ENCODE peak calls at places on chromosomes 13 and 19, in nine cellular contexts. F is neural progenitor cell, O is heart right ventricle, I is transverse colon, P is kidney epithelial cell, Z is AG04450, W is uterus, S is psoas muscle, A is GM12878. V is an unnamed sample.

GRCh38 chr13:22039961-22040360 is 369.1 kb downstream of the FGF9 start:
- DNase-seq in A (no peak), I (no peak), O (no peak), F (no peak), P (no peak), Z (no peak), S (no peak), W (no peak), V (no peak)

GRCh38 chr19:37007587-37008220 is 70.5 kb upstream of the ZNF420 start:
- DNase-seq in Z (peak), W (no peak), P (no peak), A (no peak), S (peak), I (peak), F (no peak), O (peak), V (peak)

GRCh38 chr13:32019612-32020233 is 11.9 kb upstream of the FRY start:
- DNase-seq in W (peak), P (peak), A (peak), I (peak), S (no peak), O (peak), Z (peak), F (peak), V (no peak)

GRCh38 chr13:49421391-49421790 is 22.5 kb downstream of the CAB39L start:
- DNase-seq in S (no peak), W (no peak), F (peak), I (peak), Z (no peak), A (peak), O (no peak), P (no peak), V (no peak)

GRCh38 chr13:46804391-46804815 is 7.4 kb upstream of the ESD start:
- DNase-seq in F (no peak), O (no peak), I (no peak), W (no peak), A (no peak), Z (peak), S (no peak), P (peak), V (peak)

GRCh38 chr19:39083983-39084731 is at the start of gene ACP7:
- DNase-seq in I (no peak), Z (no peak), W (no peak), P (no peak), A (no peak), O (no peak), S (no peak), F (peak), V (no peak)

GRCh38 chr13:113742000-113742441 is 17.0 kb upstream of the TMEM255B start:
- DNase-seq in O (no peak), P (peak), W (no peak), I (peak), Z (no peak), F (peak), A (no peak), S (peak), V (peak)

GRCh38 chr13:34356686-34357434 is 538.9 kb downstream of the RFC3 start:
- DNase-seq in F (no peak), I (no peak), S (no peak), W (no peak), Z (no peak), A (no peak), P (no peak), O (no peak), V (no peak)

GRCh38 chr13:24746618-24747247 is 17.2 kb upstream of the RNF17 start:
- DNase-seq in S (no peak), O (no peak), A (no peak), P (no peak), I (no peak), Z (no peak), F (peak), W (no peak), V (no peak)

GRCh38 chr19:48757089-48757675 is 1.9 kb downstream of the FGF21 start:
- DNase-seq in Z (no peak), A (no peak), F (no peak), I (no peak), O (no peak), S (no peak), W (no peak), P (no peak), V (no peak)

GRCh38 chr13:111474136-111475002 is 153.9 kb downstream of the TEX29 start:
- DNase-seq in O (no peak), W (no peak), I (no peak), Z (peak), S (no peak), A (no peak), F (peak), P (no peak), V (no peak)

GRCh38 chr13:40082644-40083043 is 427.2 kb downstream of the COG6 start:
- DNase-seq in P (no peak), O (peak), S (no peak), W (no peak), I (no peak), Z (no peak), A (no peak), F (no peak), V (no peak)

GRCh38 chr19:33325920-33326319 is 23.6 kb upstream of the CEBPA start:
- DNase-seq in P (no peak), A (no peak), Z (no peak), I (peak), O (no peak), W (peak), F (no peak), S (peak), V (no peak)

GRCh38 chr13:44759222-44759721 is 183.1 kb upstream of the TSC22D1 start:
- DNase-seq in S (no peak), I (peak), F (peak), Z (no peak), W (no peak), O (no peak), A (no peak), P (no peak), V (no peak)

GRCh38 chr13:66503890-66504289 is 726.2 kb downstream of the PCDH9 start:
- DNase-seq in W (no peak), Z (no peak), I (no peak), A (no peak), S (no peak), O (no peak), P (no peak), F (peak), V (peak)

GRCh38 chr13:42405665-42406390 is 133.9 kb downstream of the AKAP11 start:
- DNase-seq in P (no peak), W (no peak), S (no peak), I (no peak), A (peak), F (no peak), Z (no peak), O (no peak), V (no peak)

GRCh38 chr19:49409441-49410029 is 13.7 kb downstream of the PTH2 start:
- DNase-seq in W (no peak), F (no peak), I (no peak), P (no peak), Z (no peak), A (peak), O (no peak), S (no peak), V (no peak)

GRCh38 chr13:112710855-112711527 is 21.2 kb downstream of the ATP11A start:
- DNase-seq in O (no peak), P (no peak), F (no peak), I (peak), Z (no peak), A (no peak), S (peak), W (peak), V (no peak)

GRCh38 chr19:34184880-34185491 is 12.7 kb downstream of the LSM14A start:
- DNase-seq in Z (no peak), I (no peak), O (no peak), P (no peak), S (no peak), F (no peak), A (no peak), W (no peak), V (no peak)

GRCh38 chr13:48476674-48477073 is 56.2 kb downstream of the RCBTB2 start:
- DNase-seq in F (no peak), I (no peak), Z (no peak), A (no peak), W (no peak), P (no peak), S (no peak), O (no peak), V (no peak)

GRCh38 chr19:42048992-42049391 is 21.0 kb downstream of the GRIK5 start:
- DNase-seq in S (no peak), P (no peak), W (no peak), Z (no peak), O (no peak), I (peak), F (no peak), A (no peak), V (no peak)

GRCh38 chr13:112457485-112457884 is 81.3 kb downstream of the SPACA7 start:
- DNase-seq in W (no peak), F (no peak), Z (no peak), O (no peak), I (no peak), P (no peak), S (no peak), A (no peak), V (no peak)

DNA sequence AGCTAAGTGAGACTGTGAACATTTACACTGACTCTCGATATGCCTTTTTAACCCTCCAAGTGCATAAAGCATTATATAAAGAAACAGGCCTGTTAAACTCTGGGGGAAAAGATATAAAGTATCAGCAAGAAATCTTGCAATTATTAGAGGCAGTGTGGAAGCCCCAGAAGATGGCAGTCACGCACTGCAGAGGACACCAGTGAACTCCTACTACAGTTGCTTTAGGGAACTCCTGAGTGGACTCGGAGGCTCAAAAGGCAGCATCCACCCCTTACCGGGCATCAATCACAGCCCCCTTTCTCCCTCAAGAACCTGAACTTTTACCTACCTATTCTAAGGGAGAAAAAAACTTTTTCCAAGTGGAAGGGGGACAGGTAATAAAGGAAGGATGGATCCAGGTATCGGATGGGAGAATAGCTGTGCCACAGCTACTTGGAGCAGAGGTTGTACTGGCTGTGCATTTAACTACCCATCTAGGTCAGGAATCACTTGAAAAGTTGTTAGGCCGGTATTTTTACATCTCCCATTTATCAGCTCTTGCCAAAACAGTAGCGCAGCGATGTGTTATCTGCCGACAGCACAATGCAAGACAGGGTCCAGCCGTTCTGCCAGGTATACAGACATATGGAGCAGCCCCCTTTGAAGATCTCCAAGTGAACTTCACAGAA is 80.1 kb downstream of the ZNF486 start:
- DNase-seq in W (peak), Z (no peak), A (no peak), S (no peak), P (no peak), I (no peak), F (peak), O (peak), V (no peak)
- TF ChIP-seq CTCF in W (peak), Z (peak), A (no peak), S (peak), P (no peak), I (no peak), F (peak), O (peak), V (peak)

GRCh38 chr13:85520445-85520844 is 278.8 kb downstream of the SLITRK6 start:
- DNase-seq in A (no peak), F (no peak), Z (peak), P (no peak), S (no peak), W (no peak), O (no peak), I (no peak), V (peak)

GRCh38 chr13:85521586-85521985 is 277.6 kb downstream of the SLITRK6 start:
- DNase-seq in P (no peak), W (no peak), I (no peak), Z (no peak), A (no peak), S (no peak), F (no peak), O (no peak), V (no peak)

DNA sequence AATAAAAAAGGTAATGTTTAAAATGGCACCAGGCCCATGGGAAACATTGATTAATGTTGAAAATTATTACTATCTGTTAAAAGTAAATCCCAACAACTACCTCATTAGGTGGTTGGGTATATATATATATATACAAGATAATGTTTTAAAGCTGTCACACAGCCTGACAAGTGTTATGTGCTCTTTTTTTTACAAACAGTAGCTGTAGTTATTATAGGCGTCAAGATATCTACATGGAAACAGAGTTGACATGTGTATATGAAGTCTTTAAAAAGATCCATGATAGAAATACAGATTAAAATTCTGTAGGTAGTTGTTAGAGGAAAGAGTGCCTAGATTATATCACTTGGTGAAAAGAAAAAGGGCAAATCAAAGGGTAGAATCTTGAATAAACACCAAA is 279.9 kb downstream of the SLITRK6 start:
- DNase-seq in P (no peak), W (no peak), F (no peak), O (no peak), Z (no peak), A (no peak), S (no peak), I (no peak), V (no peak)
- H3K4me3 ChIP-seq in P (no peak), W (no peak), F (no peak), O (no peak), Z (no peak), A (no peak), S (no peak), I (no peak), V (no peak)

DNA sequence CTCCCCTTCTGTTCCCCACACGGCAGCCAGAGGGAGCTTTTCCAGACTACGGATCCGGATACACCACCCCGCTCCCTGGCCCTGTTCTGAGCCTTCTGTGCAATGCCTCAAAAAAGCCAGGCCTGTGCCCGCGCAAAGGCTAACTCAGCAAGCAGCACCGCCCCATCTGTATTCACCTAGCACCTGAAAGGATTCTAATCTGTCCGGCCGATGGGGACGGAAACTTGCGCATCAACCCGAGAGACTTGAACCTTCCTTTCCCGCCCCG is 589 bp downstream of the ZBTB45 start:
- DNase-seq in Z (no peak), W (peak), S (peak), I (peak), A (no peak), O (peak), P (no peak), F (peak), V (peak)
- TF ChIP-seq CTCF in Z (peak), W (peak), S (peak), I (no peak), A (no peak), O (peak), P (peak), F (peak), V (peak)

GRCh38 chr19:5290336-5291262 is 50.0 kb downstream of the PTPRS start:
- DNase-seq in Z (no peak), S (no peak), O (no peak), W (no peak), F (no peak), P (no peak), I (no peak), A (no peak), V (no peak)

GRCh38 chr19:5291588-5292193 is 48.9 kb downstream of the PTPRS start:
- DNase-seq in S (no peak), A (no peak), W (no peak), F (no peak), Z (no peak), I (no peak), P (no peak), O (no peak), V (no peak)

GRCh38 chr19:5292843-5293606 is 47.6 kb downstream of the PTPRS start:
- DNase-seq in I (peak), F (peak), P (no peak), W (peak), Z (peak), A (no peak), O (peak), S (peak), V (no peak)

GRCh38 chr19:5293607-5294089 is 47.0 kb downstream of the PTPRS start:
- DNase-seq in Z (no peak), I (no peak), O (no peak), W (peak), S (peak), A (no peak), F (peak), P (no peak), V (no peak)

GRCh38 chr19:5292453-5292842 is 48.2 kb downstream of the PTPRS start:
- DNase-seq in I (peak), A (no peak), S (no peak), P (no peak), W (no peak), O (no peak), F (no peak), Z (no peak), V (no peak)
- H3K4me3 ChIP-seq in I (peak), A (peak), S (peak), P (peak), W (peak), O (peak), F (peak), Z (peak), V (peak)